ENCODE peak calls at places on chromosomes 5 and 9, in four cellular contexts. V is IMR-90, U is K562, Y is H1. T is an unnamed sample.

GRCh38 chr9:92185681-92186080 is 70.5 kb upstream of the SPTLC1 start:
- DNase-seq in V (peak), U (no peak), Y (no peak), T (no peak)

GRCh38 chr9:71762900-71763653 is 5.2 kb downstream of the CEMIP2 start:
- DNase-seq in V (peak), U (no peak), Y (no peak), T (peak)

GRCh38 chr5:68746220-68747076 is 347.4 kb upstream of the SLC30A5 start:
- DNase-seq in V (no peak), U (no peak), Y (no peak), T (no peak)

GRCh38 chr5:153122416-153122815 is 368.1 kb upstream of the GRIA1 start:
- DNase-seq in V (no peak), U (no peak), Y (no peak), T (no peak)

GRCh38 chr5:110903966-110904365 is 165.2 kb downstream of the SLC25A46 start:
- DNase-seq in V (no peak), U (no peak), Y (no peak), T (no peak)

GRCh38 chr5:172835246-172836030 is 1.4 kb downstream of the ERGIC1 start:
- DNase-seq in V (no peak), U (no peak), Y (no peak), T (no peak)

GRCh38 chr9:125143377-125144090 is at the start of gene SCAI:
- DNase-seq in V (peak), U (peak), Y (peak), T (peak)

GRCh38 chr9:90896231-90896630 is 94.6 kb downstream of the SYK start:
- DNase-seq in V (no peak), U (no peak), Y (no peak), T (no peak)

GRCh38 chr5:151264113-151264512 is 11.1 kb downstream of the GM2A start:
- DNase-seq in V (peak), U (no peak), Y (no peak), T (no peak)

GRCh38 chr5:61563401-61563800 is 231.3 kb downstream of the ZSWIM6 start:
- DNase-seq in V (peak), U (no peak), Y (no peak), T (no peak)

GRCh38 chr5:143195496-143195895 is 208.0 kb downstream of the NR3C1 start:
- DNase-seq in V (peak), U (no peak), Y (no peak), T (no peak)

GRCh38 chr5:65072836-65073620 is 304.3 kb downstream of the CWC27 start:
- DNase-seq in V (peak), U (no peak), Y (no peak), T (no peak)

GRCh38 chr9:70263421-70263820 is 4.6 kb downstream of the SMC5 start:
- DNase-seq in V (peak), U (no peak), Y (no peak), T (no peak)

GRCh38 chr5:108545301-108545700 is 163.4 kb upstream of the FBXL17 start:
- DNase-seq in V (no peak), U (no peak), Y (no peak), T (no peak)

GRCh38 chr5:64838803-64839202 is 70.1 kb downstream of the CWC27 start:
- DNase-seq in V (no peak), U (no peak), Y (no peak), T (no peak)

GRCh38 chr9:101530076-101530711 is 3.5 kb upstream of the RNF20 start:
- DNase-seq in V (peak), U (peak), Y (peak), T (peak)

DNA sequence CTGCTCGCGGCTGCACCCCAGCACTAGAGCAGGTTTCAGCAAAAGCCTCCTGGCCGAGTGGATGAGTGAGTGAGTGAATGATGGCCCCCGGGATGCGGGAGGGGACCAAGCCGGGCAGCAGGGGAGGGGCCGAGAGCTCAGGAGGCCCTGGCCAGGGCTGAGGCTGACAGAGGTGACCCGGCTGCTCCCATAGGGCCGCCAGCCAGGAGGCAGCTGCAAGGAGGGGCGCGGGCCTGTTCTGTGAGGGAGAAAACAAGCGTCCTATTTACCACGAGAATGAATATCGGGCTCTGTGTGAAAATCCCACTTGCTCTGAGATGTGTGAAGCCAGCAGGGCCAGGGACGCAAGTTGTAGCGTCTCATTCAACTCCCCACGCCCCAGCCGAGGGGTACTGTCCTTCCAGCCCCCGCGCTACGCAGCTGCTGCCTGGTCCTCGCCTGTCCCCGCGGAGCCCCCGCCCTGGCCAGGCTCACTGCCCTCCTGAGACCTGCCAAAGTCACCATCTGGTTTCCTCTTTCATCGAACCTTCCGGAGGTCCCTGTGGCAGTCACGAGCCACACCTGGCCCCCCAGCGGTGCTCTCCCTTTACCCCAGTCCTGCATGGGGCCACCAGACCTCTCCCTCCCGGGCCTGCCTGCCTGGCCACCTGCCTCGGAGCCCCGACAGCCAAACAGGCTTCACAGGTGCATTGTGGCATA is 38.8 kb downstream of the RASGEF1C start:
- DNase-seq in V (no peak), U (no peak), Y (no peak), T (no peak)
- TF ChIP-seq USF2 in V (no peak), U (no peak), Y (no peak), T (no peak)

DNA sequence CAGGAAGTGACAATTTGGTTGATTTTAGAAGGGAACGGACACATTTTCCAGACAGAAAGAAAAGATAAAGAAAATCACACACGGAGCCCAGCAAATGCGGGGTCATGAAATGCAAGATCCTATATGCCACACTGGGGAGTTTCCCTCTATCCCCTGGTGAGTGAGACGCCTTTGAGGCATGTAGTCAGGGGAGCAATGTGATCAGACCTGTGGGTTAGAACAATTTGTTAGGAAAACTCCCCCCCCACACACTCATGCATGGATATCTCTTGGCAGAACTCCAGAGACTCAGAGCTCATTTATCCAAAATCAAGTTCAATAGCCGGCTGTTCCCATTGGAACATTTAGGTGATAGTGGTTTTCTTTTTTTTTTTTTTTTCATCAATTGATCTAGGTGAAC is 71.7 kb upstream of the TRIO start:
- DNase-seq in V (peak), U (no peak), Y (no peak), T (no peak)
- TF ChIP-seq MAFK in V (no peak), U (no peak), Y (no peak), T (no peak)

GRCh38 chr5:79806741-79807140 is 117.1 kb downstream of the CMYA5 start:
- DNase-seq in V (no peak), U (no peak), Y (no peak), T (no peak)
- TF ChIP-seq USF2 in V (no peak), U (no peak), Y (no peak), T (no peak)

GRCh38 chr5:148961261-148962199 is 101.3 kb downstream of the SH3TC2 start:
- DNase-seq in V (peak), U (no peak), Y (no peak), T (no peak)

GRCh38 chr5:148956632-148957385 is 106.1 kb downstream of the SH3TC2 start:
- DNase-seq in V (peak), U (no peak), Y (no peak), T (no peak)

GRCh38 chr5:148962200-148962550 is 100.7 kb downstream of the SH3TC2 start:
- DNase-seq in V (peak), U (no peak), Y (no peak), T (no peak)

GRCh38 chr5:148960070-148960769 is 102.6 kb downstream of the SH3TC2 start:
- DNase-seq in V (no peak), U (no peak), Y (no peak), T (no peak)

DNA sequence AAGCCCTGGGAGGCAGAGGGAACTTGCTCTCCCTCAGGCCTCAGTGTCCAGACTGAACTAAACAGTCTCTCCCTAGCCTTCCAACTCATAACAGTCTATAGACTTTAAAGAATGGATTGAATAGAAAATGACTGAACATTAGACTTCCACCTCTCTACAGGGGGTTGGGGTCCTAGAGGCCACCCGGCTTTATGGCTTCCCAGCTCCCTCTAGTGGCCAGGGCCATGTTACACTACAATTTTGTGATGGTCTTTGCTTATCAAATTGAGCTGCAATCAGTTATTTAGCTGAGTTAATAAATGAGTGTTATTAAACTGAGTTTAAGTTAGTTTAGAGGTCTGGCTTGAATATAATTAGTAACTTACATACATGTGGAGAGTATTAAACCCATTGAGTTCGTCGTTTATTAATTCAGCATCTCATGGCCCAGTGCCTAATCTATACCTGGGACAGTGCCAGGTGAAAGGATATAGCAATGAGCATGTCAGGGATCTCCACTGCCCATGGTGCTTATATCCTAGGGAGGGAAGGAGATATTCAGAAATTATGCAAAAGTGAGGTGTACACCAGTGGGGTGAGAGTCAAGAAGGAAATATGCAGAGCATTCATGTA is 105.2 kb downstream of the SH3TC2 start:
- DNase-seq in V (peak), U (peak), Y (peak), T (no peak)
- TF ChIP-seq MAFK in V (no peak), U (no peak), Y (no peak), T (no peak)

GRCh38 chr9:13487498-13487897 is 208.0 kb upstream of the MPDZ start:
- DNase-seq in V (no peak), U (no peak), Y (no peak), T (no peak)

GRCh38 chr9:13487071-13487470 is 207.6 kb upstream of the MPDZ start:
- DNase-seq in V (no peak), U (no peak), Y (no peak), T (no peak)

GRCh38 chr9:13484186-13484585 is 204.7 kb upstream of the MPDZ start:
- DNase-seq in V (no peak), U (no peak), Y (no peak), T (no peak)

GRCh38 chr9:13487936-13488335 is 208.4 kb upstream of the MPDZ start:
- DNase-seq in V (no peak), U (no peak), Y (no peak), T (no peak)

DNA sequence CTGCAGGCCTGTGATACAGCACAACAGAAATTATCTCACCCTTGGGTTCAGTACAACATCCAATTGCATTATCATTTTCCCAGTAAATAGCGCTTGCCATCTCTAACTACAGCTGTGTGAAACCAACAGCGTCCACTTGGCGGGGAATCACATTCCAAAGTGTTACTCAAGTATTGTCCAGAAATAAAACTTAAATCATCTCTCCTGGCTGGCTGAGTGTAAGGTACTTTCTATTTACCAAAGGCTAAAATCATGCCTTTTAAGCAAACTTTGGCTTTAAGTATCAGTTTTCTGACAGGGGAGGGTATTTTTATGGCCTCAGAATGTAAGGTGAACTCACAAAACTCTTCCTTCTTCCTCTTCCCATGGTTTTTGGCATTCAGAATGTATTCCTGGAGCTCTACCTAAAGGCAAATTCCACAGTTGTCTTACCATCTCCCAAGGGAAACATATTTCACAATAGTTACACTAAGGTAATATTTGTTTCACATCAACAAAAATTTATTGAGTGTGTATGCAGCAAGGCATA is 205.6 kb upstream of the MPDZ start:
- DNase-seq in V (peak), U (no peak), Y (no peak), T (no peak)
- TF ChIP-seq USF2 in V (no peak), U (no peak), Y (no peak), T (no peak)

GRCh38 chr5:31827862-31828261 is 188.9 kb downstream of the PDZD2 start:
- DNase-seq in V (peak), U (no peak), Y (no peak), T (no peak)
- TF ChIP-seq MAFK in V (no peak), U (no peak), Y (no peak), T (no peak)

GRCh38 chr5:5490774-5491347 is 68.4 kb downstream of the ICE1 start:
- DNase-seq in V (no peak), U (no peak), Y (no peak), T (no peak)

GRCh38 chr5:5487961-5488360 is 65.5 kb downstream of the ICE1 start:
- DNase-seq in V (no peak), U (no peak), Y (no peak), T (no peak)

GRCh38 chr5:5497132-5497748 is 74.8 kb downstream of the ICE1 start:
- DNase-seq in V (peak), U (peak), Y (no peak), T (peak)

GRCh38 chr5:5494489-5495402 is 72.3 kb downstream of the ICE1 start:
- DNase-seq in V (peak), U (peak), Y (peak), T (peak)

GRCh38 chr5:5492087-5492933 is 69.8 kb downstream of the ICE1 start:
- DNase-seq in V (peak), U (peak), Y (no peak), T (peak)
- TF ChIP-seq USF2 in V (no peak), U (no peak), Y (no peak), T (no peak)

DNA sequence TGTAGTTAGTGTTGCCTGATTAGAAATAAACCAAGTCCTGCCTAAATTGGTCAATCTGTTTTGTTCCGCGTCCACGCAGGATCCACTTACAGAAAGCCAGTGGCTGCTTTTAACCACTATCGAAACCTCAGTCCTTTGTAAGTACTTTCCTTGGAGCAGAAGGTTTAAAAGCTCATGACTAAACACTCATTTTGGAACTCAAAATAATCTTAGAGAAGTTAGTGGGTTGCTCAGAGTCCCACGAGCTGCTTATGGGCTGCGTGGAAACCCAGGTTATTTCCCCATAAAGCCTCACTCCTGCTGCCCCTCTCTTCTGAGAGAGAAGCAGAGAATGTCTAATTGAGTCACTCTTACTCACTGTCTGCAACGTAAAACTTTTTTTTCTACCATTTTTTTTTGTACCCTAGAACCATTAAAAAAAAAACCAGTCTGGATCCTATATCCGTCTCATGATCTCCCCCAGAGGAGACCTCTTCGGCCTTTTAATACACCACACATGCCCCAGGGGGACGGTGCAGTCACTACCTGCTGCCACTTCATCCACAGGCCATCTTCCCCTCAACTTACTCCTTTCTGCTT is 7.5 kb downstream of the BASP1 start:
- DNase-seq in V (peak), U (no peak), Y (no peak), T (no peak)
- TF ChIP-seq MAFK in V (no peak), U (no peak), Y (no peak), T (no peak)

GRCh38 chr5:66987949-66988838 is 208.4 kb downstream of the CD180 start:
- DNase-seq in V (peak), U (peak), Y (no peak), T (peak)
- TF ChIP-seq USF2 in V (no peak), U (no peak), Y (no peak), T (no peak)